ENCODE peak calls at places on chromosomes 12 and 14, in four cellular contexts. B, F, E and V are unnamed samples.

GRCh38 chr12:88391556-88391955 is 188.7 kb downstream of the KITLG start:
- DNase-seq in E (no peak), B (no peak), F (no peak), V (no peak)

GRCh38 chr14:77005559-77005958 is 22.9 kb downstream of the IRF2BPL start:
- DNase-seq in B (no peak), E (no peak), F (no peak), V (no peak)

GRCh38 chr14:57884175-57884574 is 18.3 kb upstream of the SLC35F4 start:
- DNase-seq in F (no peak), E (no peak), B (no peak), V (no peak)

GRCh38 chr14:23675906-23676305 is 39.7 kb downstream of the DHRS2 start:
- DNase-seq in E (no peak), B (no peak), F (no peak), V (no peak)

GRCh38 chr14:92914087-92914656 is 8.8 kb upstream of the CHGA start:
- DNase-seq in E (peak; percentile 40), B (peak; percentile 25), F (no peak), V (no peak)

GRCh38 chr12:4383304-4383865 is 3.9 kb upstream of the FGF23 start:
- DNase-seq in F (peak; percentile 43), E (peak; percentile 21), B (peak; percentile 94), V (no peak)

GRCh38 chr12:57086951-57087688 is 1.8 kb upstream of the NAB2 start:
- DNase-seq in B (no peak), E (no peak), F (no peak), V (no peak)

GRCh38 chr14:76352639-76353281 is 23.2 kb upstream of the ESRRB start:
- DNase-seq in F (peak; percentile 36), E (peak; percentile 43), B (peak; percentile 39), V (peak; percentile 80)

GRCh38 chr14:81459912-81460311 is 59.8 kb upstream of the STON2 start:
- DNase-seq in F (no peak), E (no peak), B (no peak), V (no peak)

GRCh38 chr12:26800347-26800746 is 32.6 kb downstream of the ITPR2 start:
- DNase-seq in F (no peak), B (no peak), E (no peak), V (no peak)

GRCh38 chr12:48924617-48925217 is 575 bp downstream of the FKBP11 start:
- DNase-seq in F (peak; percentile 29), B (no peak), E (no peak), V (no peak)

GRCh38 chr12:20629414-20630156 is 65.5 kb upstream of the SLCO1C1 start:
- DNase-seq in E (peak; percentile 84), B (no peak), F (no peak), V (no peak)

GRCh38 chr12:45128637-45129036 is 77.7 kb upstream of the DBX2 start:
- DNase-seq in E (no peak), F (no peak), B (no peak), V (no peak)

GRCh38 chr14:81594012-81594411 is 60.4 kb upstream of the SEL1L start:
- DNase-seq in B (no peak), E (peak; percentile 13), F (no peak), V (no peak)

GRCh38 chr14:104486222-104486743 is 93.3 kb upstream of the C14orf180 start:
- DNase-seq in F (no peak), E (no peak), B (no peak), V (no peak)

GRCh38 chr12:127273621-127274020 is 993.3 kb upstream of the TMEM132C start:
- DNase-seq in F (no peak), B (no peak), E (no peak), V (no peak)

GRCh38 chr14:100032749-100033148 is 32.5 kb upstream of the EVL start:
- DNase-seq in F (no peak), E (no peak), B (no peak), V (no peak)

GRCh38 chr14:40850191-40850590 is 756.5 kb upstream of the LRFN5 start:
- DNase-seq in E (no peak), F (no peak), B (no peak), V (no peak)

GRCh38 chr12:78448692-78449091 is 415.9 kb upstream of the SYT1 start:
- DNase-seq in B (no peak), F (no peak), E (no peak), V (no peak)

GRCh38 chr14:33737446-33737845 is 213.4 kb downstream of the EGLN3 start:
- DNase-seq in F (no peak), E (no peak), B (no peak), V (no peak)

GRCh38 chr12:27868165-27868564 is 88.1 kb upstream of the MANSC4 start:
- DNase-seq in F (no peak), E (no peak), B (no peak), V (no peak)

GRCh38 chr14:101005447-101005846 is 101.9 kb upstream of the RTL1 start:
- DNase-seq in E (no peak), B (no peak), F (no peak), V (no peak)

GRCh38 chr14:74955229-74955999 is at the start of gene PGF:
- DNase-seq in F (no peak), B (no peak), E (no peak), V (peak; percentile 77)

GRCh38 chr14:50676814-50677516 is 8.9 kb upstream of the SAV1 start:
- DNase-seq in B (no peak), E (no peak), F (no peak), V (no peak)

GRCh38 chr14:77305696-77306095 is 15.0 kb downstream of the POMT2 start:
- DNase-seq in F (no peak), E (no peak), B (no peak), V (no peak)

GRCh38 chr12:51901121-51901812 is 6.0 kb upstream of the ACVRL1 start:
- DNase-seq in B (no peak), E (no peak), F (no peak), V (no peak)

GRCh38 chr12:105279460-105280056 is 43.6 kb upstream of the APPL2 start:
- DNase-seq in B (no peak), E (peak; percentile 22), F (no peak), V (peak; percentile 20)

GRCh38 chr14:103033744-103034143 is 23.6 kb downstream of the CDC42BPB start:
- DNase-seq in E (no peak), F (no peak), B (no peak), V (peak; percentile 68)

GRCh38 chr12:120225200-120225558 is 24.3 kb upstream of the RPLP0 start:
- DNase-seq in B (no peak), F (no peak), E (no peak), V (peak; percentile 62)

GRCh38 chr14:96160913-96161310 is 43.7 kb upstream of the BDKRB2 start:
- DNase-seq in B (no peak), F (no peak), E (no peak), V (no peak)

GRCh38 chr14:75876526-75876925 is 105.3 kb downstream of the TGFB3 start:
- DNase-seq in F (no peak), E (no peak), B (no peak), V (no peak)

GRCh38 chr14:68894802-68895201 is 84.3 kb downstream of the ACTN1 start:
- DNase-seq in F (no peak), E (no peak), B (no peak), V (no peak)

GRCh38 chr12:103986823-103987222 is 21.2 kb downstream of the TDG start:
- DNase-seq in F (no peak), B (peak; percentile 58), E (no peak), V (no peak)

GRCh38 chr14:25007832-25008231 is 42.1 kb downstream of the STXBP6 start:
- DNase-seq in B (no peak), E (no peak), F (no peak), V (no peak)

GRCh38 chr12:76890407-76891143 is 11.8 kb upstream of the CSRP2 start:
- DNase-seq in F (no peak), B (no peak), E (no peak), V (no peak)

GRCh38 chr12:542290-543113 is 82.8 kb downstream of the B4GALNT3 start:
- DNase-seq in E (no peak), B (peak; percentile 23), F (no peak), V (no peak)

GRCh38 chr14:56894591-56894991 is 84.3 kb upstream of the OTX2 start:
- DNase-seq in F (no peak), B (peak; percentile 74), E (no peak), V (no peak)

GRCh38 chr12:4899361-4899760 is 10.3 kb upstream of the KCNA1 start:
- DNase-seq in B (no peak), E (no peak), F (no peak), V (no peak)

GRCh38 chr12:6535697-6535946 is 1.3 kb downstream of the GAPDH start:
- DNase-seq in F (no peak), E (no peak), B (no peak), V (no peak)
- TF ChIP-seq SUZ12 in F (no peak), E (no peak), B (no peak), V (no peak)

DNA sequence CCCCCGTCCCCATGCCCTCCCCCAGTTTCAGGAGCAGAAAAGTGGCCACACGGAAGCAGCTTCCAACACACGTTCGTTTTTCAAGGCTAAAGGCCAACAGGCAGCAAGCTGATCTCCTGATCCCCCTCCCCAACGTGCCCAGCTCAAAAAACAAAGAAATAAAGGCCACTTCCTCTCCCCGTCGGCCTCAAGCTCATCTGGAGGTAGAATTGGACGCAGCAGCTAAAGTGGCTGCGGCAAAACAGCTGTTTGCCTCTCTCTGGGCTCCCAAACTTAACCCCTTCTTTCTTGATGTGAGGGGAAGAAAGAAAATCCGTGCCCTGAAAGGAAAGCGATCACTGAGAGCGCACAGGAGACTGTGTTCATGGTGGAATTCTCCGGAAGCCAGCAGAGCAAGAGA is 66.3 kb downstream of the SCARB1 start:
- DNase-seq in B (no peak), E (no peak), F (no peak), V (no peak)
- TF ChIP-seq SUZ12 in B (no peak), E (no peak), F (no peak), V (no peak)

GRCh38 chr12:102444093-102444492 is 36.3 kb downstream of the IGF1 start:
- DNase-seq in F (no peak), E (no peak), B (no peak), V (no peak)
- TF ChIP-seq SUZ12 in F (no peak), E (no peak), B (no peak), V (no peak)

DNA sequence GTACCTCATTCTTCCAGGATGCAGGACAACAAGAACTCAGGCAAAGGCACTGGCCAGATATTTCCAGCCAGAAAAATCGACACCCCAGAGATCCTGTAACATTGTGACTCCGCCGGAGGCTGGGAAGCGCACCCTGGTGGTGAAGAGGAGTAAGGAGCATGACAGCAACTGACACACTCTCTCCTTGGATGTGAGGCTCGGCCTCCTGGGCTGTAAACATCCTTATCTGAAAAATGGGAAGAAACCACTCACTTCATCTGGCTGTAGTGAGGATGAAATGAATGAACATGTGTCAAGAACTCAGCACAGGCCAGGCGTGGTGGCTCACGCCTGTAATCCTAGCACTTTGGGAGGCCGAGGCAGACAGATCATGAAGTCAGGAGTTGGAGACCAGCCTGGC is 27.5 kb downstream of the TCHP start:
- DNase-seq in F (no peak), B (peak; percentile 16), E (peak; percentile 44), V (peak; percentile 77)
- TF ChIP-seq SUZ12 in F (no peak), B (no peak), E (no peak), V (no peak)